ENCODE peak calls at places on chromosomes 12 and 14, in six cellular contexts. P is tibial nerve, B is ovary, T is astrocyte, J is brain microvascular endothelial cell, D is AG04450. A is an unnamed sample.

GRCh38 chr12:89801284-89801683 is 92.6 kb upstream of the ATP2B1 start:
- DNase-seq in P (no peak), B (no peak), T (no peak), J (no peak), D (no peak), A (no peak)

GRCh38 chr14:65564370-65564769 is 151.8 kb downstream of the FUT8 start:
- DNase-seq in P (no peak), B (no peak), T (no peak), J (no peak), D (no peak), A (no peak)

GRCh38 chr14:97456958-97457357 is 659.8 kb downstream of the VRK1 start:
- DNase-seq in P (no peak), B (no peak), T (no peak), J (no peak), D (no peak), A (no peak)

GRCh38 chr12:85424581-85425348 is 144.7 kb downstream of the ALX1 start:
- DNase-seq in P (peak), B (no peak), T (no peak), J (peak), D (no peak), A (peak)

GRCh38 chr14:71166434-71166833 is 259.2 kb downstream of the PCNX1 start:
- DNase-seq in P (peak), B (no peak), T (peak), J (peak), D (peak), A (peak)

GRCh38 chr12:30909721-30910350 is 16.7 kb upstream of the TSPAN11 start:
- DNase-seq in P (no peak), B (no peak), T (no peak), J (no peak), D (no peak), A (peak)

GRCh38 chr14:63524537-63525155 is 18.5 kb downstream of the PPP2R5E start:
- DNase-seq in P (no peak), B (no peak), T (no peak), J (no peak), D (no peak), A (no peak)

GRCh38 chr14:97536421-97536820 is 739.2 kb downstream of the VRK1 start:
- DNase-seq in P (no peak), B (no peak), T (no peak), J (no peak), D (no peak), A (no peak)

GRCh38 chr14:42715316-42715715 is 1108.6 kb downstream of the LRFN5 start:
- DNase-seq in P (no peak), B (no peak), T (peak), J (no peak), D (peak), A (peak)

GRCh38 chr14:52314521-52315354 is 626 bp downstream of the PTGER2 start:
- DNase-seq in P (no peak), B (peak), T (no peak), J (peak), D (no peak), A (peak)

GRCh38 chr12:26125451-26126339 is 858 bp upstream of the BHLHE41 start:
- DNase-seq in P (peak), B (peak), T (peak), J (peak), D (no peak), A (peak)

GRCh38 chr12:111469406-111469805 is 63.7 kb downstream of the SH2B3 start:
- DNase-seq in P (no peak), B (no peak), T (no peak), J (no peak), D (no peak), A (no peak)

GRCh38 chr14:90483551-90483950 is 86.7 kb downstream of the CALM1 start:
- DNase-seq in P (no peak), B (no peak), T (no peak), J (no peak), D (no peak), A (no peak)

GRCh38 chr14:38143651-38144505 is 63.8 kb upstream of the SSTR1 start:
- DNase-seq in P (no peak), B (no peak), T (peak), J (peak), D (peak), A (peak)
- H3K4me3 ChIP-seq in P (no peak), B (no peak), T (peak), J (no peak), D (peak), A (peak)

DNA sequence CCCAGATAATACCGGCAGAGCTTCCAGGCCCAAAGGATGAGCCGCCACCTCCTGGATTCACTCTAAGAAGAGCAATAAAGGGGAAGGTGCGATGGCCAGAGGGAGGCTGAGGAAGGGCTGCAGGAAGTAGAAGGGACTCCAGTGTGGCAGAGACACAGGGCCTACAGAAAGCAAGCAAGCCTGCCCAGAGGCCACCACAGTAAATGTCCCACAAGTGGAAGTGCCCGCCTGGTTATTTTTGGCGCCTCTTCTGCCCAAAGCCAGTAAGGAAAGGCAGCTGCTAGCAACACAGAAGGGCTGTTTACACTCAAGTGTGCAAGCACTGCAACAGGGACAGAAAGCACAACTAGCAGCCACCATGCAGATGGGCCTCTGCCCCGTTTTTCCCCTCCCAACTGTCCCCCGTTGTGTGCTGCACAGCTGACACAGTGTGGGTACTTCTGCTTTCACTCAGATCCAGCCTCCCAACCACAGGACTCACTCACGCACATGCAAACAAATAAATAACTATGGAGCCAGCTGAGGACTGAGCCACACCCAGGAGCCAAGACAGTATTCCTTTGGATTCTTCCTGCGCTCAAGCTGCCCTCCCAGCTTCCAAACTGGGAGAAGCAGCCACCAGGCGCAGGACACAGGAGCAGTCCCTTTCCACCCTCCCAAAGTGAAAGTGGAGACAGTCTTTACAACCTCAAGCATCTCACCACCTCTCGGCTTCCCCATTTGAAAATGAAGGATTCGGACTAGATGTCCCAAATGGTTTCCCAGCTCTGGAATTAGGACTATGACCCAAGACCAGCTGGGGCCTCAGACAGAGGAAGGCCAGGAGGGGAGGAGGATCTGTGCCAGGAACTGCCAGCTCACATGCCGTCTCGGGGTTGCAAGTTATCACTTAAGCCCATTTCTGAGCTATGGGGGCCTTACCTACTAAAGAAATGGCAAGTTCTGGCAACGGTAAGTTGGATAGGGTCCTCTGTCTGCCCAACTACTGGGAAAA is 40.0 kb upstream of the PNMA1 start:
- DNase-seq in P (no peak), B (no peak), T (no peak), J (no peak), D (no peak), A (peak)
- H3K4me3 ChIP-seq in P (peak), B (no peak), T (no peak), J (no peak), D (peak), A (peak)

DNA sequence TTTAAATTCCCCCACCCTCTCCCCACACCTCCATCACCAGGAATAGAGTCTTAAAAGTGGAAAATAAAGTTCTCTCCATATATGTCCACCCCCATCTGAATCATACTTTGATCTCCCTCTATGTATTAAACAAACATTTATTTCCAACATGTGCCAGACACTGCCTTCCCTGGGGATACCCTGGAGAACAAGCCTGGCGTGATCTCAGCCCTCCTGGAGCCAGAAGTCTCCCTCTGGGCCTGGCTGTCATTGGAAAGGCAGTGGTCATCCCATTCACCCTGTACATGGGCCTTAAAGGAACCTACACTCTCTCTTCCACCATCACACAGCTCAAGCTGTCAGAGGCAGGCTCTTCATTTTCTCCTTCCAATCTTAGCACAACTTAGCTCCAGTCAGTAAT is 143.6 kb downstream of the EMP1 start:
- DNase-seq in P (no peak), B (no peak), T (no peak), J (no peak), D (no peak), A (no peak)
- H3K4me3 ChIP-seq in P (no peak), B (no peak), T (no peak), J (no peak), D (no peak), A (no peak)

DNA sequence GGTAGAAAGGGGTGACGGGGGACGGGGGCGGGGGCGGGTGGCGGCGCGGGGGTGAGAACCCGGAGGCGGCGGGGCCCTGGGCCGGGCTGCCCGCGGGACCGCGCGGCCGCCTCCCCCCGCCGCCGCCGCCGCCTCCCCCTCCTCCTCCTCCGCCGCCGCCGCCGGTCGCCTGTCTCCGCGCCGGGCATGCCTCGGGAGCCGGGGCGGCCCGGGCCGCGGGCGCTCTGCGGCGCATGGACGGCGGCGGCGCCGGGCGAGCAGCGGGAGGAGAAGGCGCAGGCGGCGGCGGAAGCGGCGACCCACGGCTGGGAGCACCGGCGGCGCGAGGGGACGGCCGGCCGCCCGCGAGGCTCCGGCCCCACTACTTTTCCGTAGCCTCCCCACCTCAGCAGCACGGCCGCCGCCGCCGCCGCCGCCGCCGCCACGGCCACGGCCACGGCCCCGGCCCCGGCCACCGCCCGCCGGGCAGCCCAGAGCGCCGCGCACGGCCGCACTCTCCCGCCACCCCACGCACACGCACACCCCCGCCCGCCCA is at the start of gene NPAS3:
- DNase-seq in P (no peak), B (no peak), T (no peak), J (no peak), D (no peak), A (no peak)
- H3K4me3 ChIP-seq in P (peak), B (peak), T (peak), J (peak), D (peak), A (peak)

DNA sequence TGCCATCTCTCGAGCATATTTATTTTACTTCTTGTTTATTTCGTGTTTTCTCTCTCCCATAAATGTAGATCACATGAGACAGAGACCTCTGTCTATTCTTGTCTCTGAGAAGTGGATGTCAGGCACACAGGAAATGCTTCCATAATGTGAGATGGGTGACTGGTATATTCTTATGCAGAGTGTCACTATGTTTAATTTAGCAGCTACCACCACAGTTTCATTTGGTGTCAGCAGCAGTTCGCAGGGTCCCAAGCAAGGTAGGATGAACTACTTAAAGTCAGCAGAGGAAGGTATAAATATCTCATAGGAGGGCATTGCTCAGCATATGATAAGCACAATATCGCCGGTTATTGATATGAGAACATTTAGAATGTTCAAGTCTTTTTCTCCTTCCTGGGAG is 180.9 kb upstream of the CNTN1 start:
- DNase-seq in P (no peak), B (no peak), T (no peak), J (no peak), D (no peak), A (no peak)
- H3K4me3 ChIP-seq in P (no peak), B (no peak), T (no peak), J (no peak), D (no peak), A (no peak)

DNA sequence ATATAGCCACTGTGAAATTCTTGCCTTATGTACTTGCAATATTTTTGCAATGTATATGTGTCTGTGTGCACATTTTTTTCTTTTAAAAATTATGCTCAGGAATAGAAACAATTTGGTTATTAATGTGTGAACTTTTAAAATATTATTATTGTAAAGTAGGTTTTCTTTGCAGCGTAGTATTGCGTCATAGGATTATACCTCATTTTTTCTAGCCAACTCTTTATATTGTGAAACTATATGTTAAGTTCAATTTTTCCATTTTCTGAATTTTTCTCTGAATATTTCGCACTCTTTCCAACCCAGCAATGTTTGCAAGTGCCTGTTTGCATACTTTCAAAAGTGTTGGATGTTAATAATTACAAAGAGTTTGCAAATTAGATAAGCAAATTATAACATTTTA is 471.6 kb upstream of the LMO3 start:
- DNase-seq in P (no peak), B (no peak), T (no peak), J (no peak), D (no peak), A (no peak)
- H3K4me3 ChIP-seq in P (no peak), B (no peak), T (no peak), J (no peak), D (no peak), A (no peak)

GRCh38 chr14:95897280-95897679 is 20.6 kb downstream of the TUNAR start:
- DNase-seq in P (no peak), B (no peak), T (no peak), J (no peak), D (no peak), A (no peak)

GRCh38 chr14:95896628-95897027 is 20.0 kb downstream of the TUNAR start:
- DNase-seq in P (no peak), B (no peak), T (no peak), J (no peak), D (no peak), A (no peak)

GRCh38 chr14:95891742-95892141 is 15.1 kb downstream of the TUNAR start:
- DNase-seq in P (no peak), B (no peak), T (peak), J (no peak), D (no peak), A (peak)

GRCh38 chr14:95892142-95892541 is 15.5 kb downstream of the TUNAR start:
- DNase-seq in P (no peak), B (no peak), T (no peak), J (no peak), D (no peak), A (no peak)

GRCh38 chr14:95895720-95896119 is 19.1 kb downstream of the TUNAR start:
- DNase-seq in P (no peak), B (no peak), T (no peak), J (no peak), D (no peak), A (no peak)
- H3K4me3 ChIP-seq in P (no peak), B (no peak), T (no peak), J (no peak), D (no peak), A (no peak)

DNA sequence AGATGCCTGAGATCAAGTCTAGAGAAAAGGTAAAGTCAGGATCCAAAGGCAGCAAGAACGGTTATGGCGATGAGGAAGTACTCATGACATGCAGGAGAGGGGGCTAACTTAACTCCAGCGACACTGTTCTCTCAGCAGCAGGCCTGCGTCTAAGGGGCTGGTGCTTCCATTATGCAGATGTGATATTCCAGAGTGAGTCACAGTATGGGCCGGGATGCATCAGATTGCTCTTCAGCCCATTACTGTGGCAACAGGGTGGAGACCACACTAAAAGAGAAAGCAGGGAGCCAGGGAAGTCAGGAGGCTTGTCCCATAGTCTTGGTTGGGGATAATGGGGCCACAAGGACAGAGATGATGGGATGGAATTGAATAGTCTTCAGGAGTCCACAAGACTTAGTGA is 151.8 kb upstream of the NTF3 start:
- DNase-seq in P (no peak), B (no peak), T (no peak), J (no peak), D (no peak), A (no peak)
- H3K4me3 ChIP-seq in P (no peak), B (no peak), T (no peak), J (no peak), D (no peak), A (no peak)

GRCh38 chr14:103209054-103209453 is 85.8 kb downstream of the TNFAIP2 start:
- DNase-seq in P (no peak), B (peak), T (no peak), J (no peak), D (no peak), A (no peak)
- H3K4me3 ChIP-seq in P (no peak), B (peak), T (no peak), J (no peak), D (no peak), A (peak)

A was measured in foreskin fibroblast.